ENCODE peak calls at places on chromosomes 4 and X, in five cellular contexts. A is RWPE2, V is lung, Q is PC-3, S is esophagus squamous epithelium. F is an unnamed sample. For H3K4me1 and H3K9me3, the result is how much of the 10 kb centered on the place peaks cover.

GRCh38 chr4:182306792-182307507 is 63.7 kb downstream of the TENM3 start:
- DNase-seq in A (no peak), S (no peak), V (no peak), Q (no peak), F (no peak)

GRCh38 chr4:121336706-121337105 is 44.1 kb downstream of the QRFPR start:
- DNase-seq in S (no peak), A (no peak), Q (no peak), V (no peak), F (no peak)

GRCh38 chr4:171875291-171875690 is 62.1 kb downstream of the GALNTL6 start:
- DNase-seq in S (no peak), Q (no peak), V (no peak), A (no peak), F (no peak)

GRCh38 chrX:19772306-19772705 is 115.1 kb downstream of the SH3KBP1 start:
- DNase-seq in A (no peak), S (no peak), V (no peak), Q (peak), F (no peak)

GRCh38 chrX:48818866-48819265 is 7.4 kb upstream of the ERAS start:
- DNase-seq in S (no peak), V (no peak), A (no peak), Q (no peak), F (no peak)

GRCh38 chrX:124338733-124339514 is 6.5 kb downstream of the TEX13D start:
- DNase-seq in A (no peak), Q (no peak), S (no peak), V (no peak), F (no peak)

GRCh38 chrX:118596428-118596827 is 100.8 kb downstream of the DOCK11 start:
- DNase-seq in Q (no peak), S (no peak), A (no peak), V (no peak), F (no peak)

GRCh38 chr4:7511509-7511908 is 76.8 kb upstream of the PSAPL1 start:
- DNase-seq in V (no peak), A (no peak), S (no peak), Q (no peak), F (no peak)

GRCh38 chr4:124980276-124980752 is 267.8 kb upstream of the ANKRD50 start:
- DNase-seq in A (no peak), Q (peak), S (no peak), V (no peak), F (no peak)

GRCh38 chr4:4995866-4996265 is 23.4 kb downstream of the CYTL1 start:
- DNase-seq in A (no peak), Q (no peak), V (no peak), S (no peak), F (no peak)

GRCh38 chrX:77446029-77446585 is 1.1 kb upstream of the FGF16 start:
- DNase-seq in A (no peak), V (no peak), Q (no peak), S (no peak), F (peak)

GRCh38 chr4:15653864-15654391 is 1.2 kb downstream of the FBXL5 start:
- DNase-seq in Q (peak), V (no peak), A (no peak), S (no peak), F (no peak)

GRCh38 chrX:23251043-23251442 is 83.6 kb upstream of the PTCHD1 start:
- DNase-seq in A (no peak), Q (no peak), S (no peak), V (no peak), F (no peak)

GRCh38 chr4:143202824-143203223 is 18.1 kb downstream of the USP38 start:
- DNase-seq in S (no peak), V (no peak), Q (peak), A (no peak), F (no peak)

GRCh38 chr4:48436318-48436717 is 46.8 kb upstream of the SLC10A4 start:
- DNase-seq in S (no peak), Q (peak), V (no peak), A (no peak), F (no peak)

GRCh38 chr4:182582245-182582644 is 334.9 kb downstream of the DCTD start:
- DNase-seq in A (no peak), Q (no peak), V (no peak), S (no peak), F (no peak)

GRCh38 chr4:168853770-168854169 is 156.3 kb downstream of the CBR4 start:
- DNase-seq in Q (no peak), S (no peak), V (no peak), A (no peak), F (no peak)

GRCh38 chr4:26346203-26346620 is 25.4 kb downstream of the RBPJ start:
- DNase-seq in V (no peak), S (no peak), Q (no peak), A (no peak), F (no peak)

GRCh38 chr4:121199742-121200561 is 35.8 kb upstream of the TNIP3 start:
- DNase-seq in V (no peak), S (no peak), A (no peak), Q (no peak), F (no peak)

GRCh38 chr4:140609548-140610425 is 41.0 kb upstream of the UCP1 start:
- DNase-seq in S (no peak), Q (peak), V (no peak), A (no peak), F (no peak)

GRCh38 chrX:119655125-119655524 is 37.8 kb downstream of the SEPTIN6 start:
- DNase-seq in Q (peak), A (no peak), V (no peak), S (no peak), F (no peak)

GRCh38 chr4:145797278-145797677 is 117.3 kb downstream of the C4orf51 start:
- DNase-seq in S (no peak), Q (no peak), V (no peak), A (no peak), F (no peak)

GRCh38 chrX:105658136-105658535 is 164.2 kb upstream of the NRK start:
- DNase-seq in S (no peak), A (no peak), Q (peak), V (no peak), F (no peak)

GRCh38 chr4:123553733-123554132 is 157.1 kb downstream of the SPRY1 start:
- DNase-seq in S (no peak), V (no peak), Q (no peak), A (no peak), F (no peak)

GRCh38 chr4:75737398-75737797 is 13.0 kb downstream of the USO1 start:
- DNase-seq in A (no peak), V (no peak), S (no peak), Q (no peak), F (no peak)

GRCh38 chr4:86357608-86358007 is 2.2 kb downstream of the MAPK10 start:
- DNase-seq in V (no peak), A (no peak), S (no peak), Q (no peak), F (no peak)

GRCh38 chr4:2827071-2827873 is 16.4 kb upstream of the ADD1 start:
- DNase-seq in S (no peak), Q (no peak), V (no peak), A (peak), F (peak)

GRCh38 chr4:6507345-6507744 is 34.9 kb upstream of the PPP2R2C start:
- DNase-seq in A (no peak), S (no peak), V (no peak), Q (no peak), F (no peak)

GRCh38 chr4:140884431-140885058 is 128.4 kb upstream of the TBC1D9 start:
- DNase-seq in S (no peak), V (peak), Q (peak), A (no peak), F (peak)

GRCh38 chr4:155038459-155038858 is 170.0 kb upstream of the NPY2R start:
- DNase-seq in S (no peak), V (no peak), Q (no peak), A (no peak), F (no peak)

GRCh38 chrX:47030339-47030738 is 47.9 kb upstream of the RGN start:
- DNase-seq in A (no peak), V (no peak), S (no peak), Q (peak), F (no peak)

GRCh38 chr4:76758290-76758882 is 139.6 kb downstream of the SOWAHB start:
- DNase-seq in A (no peak), V (no peak), Q (peak), S (no peak), F (no peak)

GRCh38 chr4:12172198-12172970 is 743.7 kb upstream of the HS3ST1 start:
- DNase-seq in V (no peak), A (no peak), Q (no peak), S (no peak), F (no peak)

GRCh38 chr4:17347445-17347844 is 164.4 kb downstream of the QDPR start:
- DNase-seq in A (no peak), V (no peak), S (no peak), Q (peak), F (no peak)

GRCh38 chr4:138724530-138724929 is 291.1 kb upstream of the NOCT start:
- DNase-seq in Q (no peak), V (no peak), S (no peak), A (no peak), F (no peak)

GRCh38 chr4:132085105-132085504 is 1064.0 kb upstream of the PCDH10 start:
- DNase-seq in S (no peak), A (no peak), Q (no peak), V (no peak), F (no peak)

GRCh38 chrX:29299689-29300088 is 712.4 kb downstream of the IL1RAPL1 start:
- DNase-seq in A (no peak), Q (peak), V (no peak), S (no peak), F (no peak)

GRCh38 chrX:98422530-98422929 is 1538.8 kb downstream of the RPA4 start:
- DNase-seq in Q (no peak), V (no peak), A (no peak), S (no peak), F (no peak)

GRCh38 chr4:13617801-13618200 is 9.7 kb downstream of the BOD1L1 start:
- DNase-seq in Q (no peak), V (no peak), A (no peak), S (no peak), F (no peak)
- H3K4me3 ChIP-seq in Q (no peak), V (no peak), A (no peak), S (no peak), F (no peak)

GRCh38 chr4:81061340-81061730 is 30.8 kb downstream of the BMP3 start:
- DNase-seq in A (no peak), S (no peak), V (no peak), Q (no peak), F (no peak)
- H3K4me1 ChIP-seq in A (under half), S (under half), V (under half), Q (under half), F (under half)

GRCh38 chr4:49516796-49517195 is 530.7 kb downstream of the CWH43 start:
- DNase-seq in V (no peak), S (no peak), A (no peak), Q (no peak), F (no peak)
- H3K9me3 ChIP-seq in V (under half), S (under half), A (under half), Q (under half), F (under half)

GRCh38 chrX:41105005-41105404 is 19.8 kb downstream of the USP9X start:
- DNase-seq in Q (no peak), V (no peak), S (no peak), A (no peak), F (no peak)
- H3K4me3 ChIP-seq in Q (no peak), V (no peak), S (no peak), A (no peak), F (no peak)

GRCh38 chr4:8601556-8601955 is 9.0 kb downstream of the CPZ start:
- DNase-seq in Q (no peak), S (no peak), A (no peak), V (no peak), F (no peak)

GRCh38 chr4:8600686-8601085 is 8.1 kb downstream of the CPZ start:
- DNase-seq in V (no peak), A (no peak), S (no peak), Q (no peak), F (no peak)

GRCh38 chr4:8600266-8600665 is 7.7 kb downstream of the CPZ start:
- DNase-seq in S (no peak), Q (no peak), V (no peak), A (no peak), F (no peak)

GRCh38 chr4:8599657-8600056 is 7.1 kb downstream of the CPZ start:
- DNase-seq in V (no peak), A (no peak), S (no peak), Q (no peak), F (no peak)

DNA sequence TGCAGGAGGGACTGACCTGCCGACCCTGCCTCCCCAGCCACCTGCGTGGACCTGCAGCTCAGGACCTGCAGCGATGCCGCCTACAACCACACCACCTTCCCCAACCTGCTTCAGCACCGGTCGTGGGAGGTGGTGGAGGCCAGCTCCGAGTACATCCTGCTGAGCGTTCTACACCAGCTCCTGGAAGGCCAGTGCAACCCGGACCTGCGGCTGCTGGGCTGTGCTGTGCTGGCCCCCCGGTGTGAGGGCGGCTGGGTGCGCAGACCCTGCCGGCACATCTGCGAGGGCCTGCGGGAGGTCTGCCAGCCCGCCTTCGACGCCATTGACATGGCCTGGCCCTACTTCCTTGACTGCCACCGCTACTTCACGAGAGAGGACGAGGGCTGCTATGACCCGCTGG is 8.5 kb downstream of the CPZ start:
- DNase-seq in A (no peak), S (no peak), V (no peak), Q (no peak), F (no peak)
- H3K4me1 ChIP-seq in A (under half), S (under half), V (under half), Q (under half), F (under half)

DNA sequence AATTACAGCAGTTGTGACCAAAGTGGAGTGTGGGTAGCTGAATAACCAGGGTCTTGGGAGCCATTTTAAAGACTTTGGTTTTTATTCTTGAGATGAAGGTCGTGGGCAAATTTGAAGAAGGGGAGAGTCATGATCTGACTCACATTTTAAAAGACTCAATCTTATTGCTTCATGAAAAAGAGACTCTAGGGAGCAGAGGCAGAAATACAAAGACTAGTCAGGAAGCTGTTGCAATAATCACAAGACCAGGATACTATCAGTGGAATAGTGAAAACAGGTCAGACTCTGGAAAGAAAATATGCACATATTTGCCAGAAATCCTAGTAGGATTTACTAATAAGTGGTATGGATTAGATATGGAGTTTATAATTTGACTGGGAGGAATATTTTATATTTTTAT is 448.4 kb downstream of the RAPGEF2 start:
- DNase-seq in V (no peak), Q (no peak), S (no peak), A (no peak), F (no peak)
- H3K9me3 ChIP-seq in V (under half), Q (under half), S (under half), A (under half), F (under half)

DNA sequence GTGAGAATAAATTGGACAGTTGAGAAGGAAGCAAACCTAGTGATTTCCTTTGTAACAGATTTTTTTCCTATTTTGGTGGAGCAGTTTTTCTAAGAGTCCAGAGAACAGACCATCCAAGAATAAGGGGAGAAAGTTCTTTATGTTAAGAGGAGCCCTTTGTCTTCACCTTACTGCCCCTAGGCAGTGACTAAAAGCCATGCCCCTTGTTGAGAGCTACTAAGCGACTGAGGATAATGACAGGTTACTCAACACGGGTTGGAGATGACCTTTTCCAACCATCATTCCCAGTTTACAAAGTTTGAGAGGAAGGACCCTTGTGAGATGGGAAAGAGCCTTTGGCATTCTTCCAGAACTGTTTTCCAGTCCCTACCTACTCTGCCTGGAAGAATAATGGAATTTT is 3.2 kb downstream of the CCDC160 start:
- DNase-seq in S (no peak), Q (no peak), V (no peak), A (no peak), F (no peak)
- H3K4me3 ChIP-seq in S (no peak), Q (no peak), V (no peak), A (no peak), F (no peak)

DNA sequence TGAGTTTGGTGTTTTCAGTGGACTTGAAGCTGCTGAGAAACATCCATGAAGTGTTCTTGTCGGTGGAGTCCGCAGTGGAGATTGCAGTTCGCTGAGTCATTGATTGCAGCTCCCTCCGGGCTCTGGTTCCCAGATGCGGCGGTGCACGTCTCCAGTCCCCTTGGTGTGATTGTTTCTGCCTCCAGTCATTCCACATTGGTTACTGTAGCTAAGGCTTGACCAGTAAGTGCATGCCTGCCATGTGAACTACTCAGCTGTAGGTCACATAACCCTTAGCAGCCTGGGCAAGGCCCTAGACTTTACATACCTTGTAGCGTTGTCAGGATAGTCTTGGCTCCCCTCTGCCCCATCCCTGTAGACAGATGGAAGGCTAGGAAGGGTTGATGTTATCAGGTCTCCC is 53.8 kb upstream of the CLCN4 start:
- DNase-seq in Q (no peak), S (no peak), A (no peak), V (no peak), F (no peak)
- H3K4me1 ChIP-seq in Q (under half), S (under half), A (under half), V (under half), F (under half)

GRCh38 chr4:100632163-100632562 is 114.3 kb upstream of the EMCN start:
- DNase-seq in A (no peak), Q (no peak), V (no peak), S (no peak), F (no peak)
- H3K9me3 ChIP-seq in A (under half), Q (under half), V (under half), S (under half), F (under half)

F was measured in Peyer's patch.